ENCODE peak calls at places on chromosomes 11 and 22, in six cellular contexts. One of them, this sample, is unnamed.

GRCh38 chr11:17609536-17610401 is 62.7 kb downstream of the OTOG start:
- DNase-seq in GM13977: no peak
- DNase-seq in glutamatergic neuron: no peak
- DNase-seq in IMR-90: no peak
- DNase-seq in nephron progenitor cell: no peak
- DNase-seq in epithelial cell of esophagus: no peak
- DNase-seq in this sample: no peak

GRCh38 chr11:132035736-132036135 is 665.3 kb downstream of the NTM start:
- DNase-seq in epithelial cell of esophagus: no peak
- DNase-seq in glutamatergic neuron: no peak
- DNase-seq in GM13977: no peak
- DNase-seq in nephron progenitor cell: no peak
- DNase-seq in IMR-90: no peak
- DNase-seq in this sample: no peak

GRCh38 chr22:37032535-37033460 is 13.3 kb downstream of the MPST start:
- DNase-seq in nephron progenitor cell: no peak
- DNase-seq in epithelial cell of esophagus: peak; percentile 96
- DNase-seq in GM13977: no peak
- DNase-seq in glutamatergic neuron: no peak
- DNase-seq in IMR-90: peak; percentile 37
- DNase-seq in this sample: peak; percentile 96

GRCh38 chr11:69374110-69374981 is 80.4 kb downstream of the MYEOV start:
- DNase-seq in IMR-90: no peak
- DNase-seq in epithelial cell of esophagus: no peak
- DNase-seq in GM13977: no peak
- DNase-seq in nephron progenitor cell: no peak
- DNase-seq in glutamatergic neuron: peak; percentile 49
- DNase-seq in this sample: no peak

GRCh38 chr22:21640810-21641209 is 1.3 kb upstream of the SDF2L1 start:
- DNase-seq in IMR-90: no peak
- DNase-seq in nephron progenitor cell: no peak
- DNase-seq in glutamatergic neuron: no peak
- DNase-seq in GM13977: peak; percentile 19
- DNase-seq in epithelial cell of esophagus: no peak
- DNase-seq in this sample: no peak

GRCh38 chr22:36211237-36211881 is 9.8 kb upstream of the APOL4 start:
- DNase-seq in GM13977: no peak
- DNase-seq in glutamatergic neuron: no peak
- DNase-seq in epithelial cell of esophagus: no peak
- DNase-seq in IMR-90: peak; percentile 56
- DNase-seq in nephron progenitor cell: no peak
- DNase-seq in this sample: no peak

GRCh38 chr11:119624102-119624615 is 104.8 kb downstream of the NECTIN1 start:
- DNase-seq in IMR-90: no peak
- DNase-seq in GM13977: peak; percentile 67
- DNase-seq in nephron progenitor cell: peak; percentile 21
- DNase-seq in glutamatergic neuron: peak; percentile 40
- DNase-seq in epithelial cell of esophagus: no peak
- DNase-seq in this sample: no peak

GRCh38 chr22:20752873-20753272 is 21.0 kb upstream of the SERPIND1 start:
- DNase-seq in nephron progenitor cell: no peak
- DNase-seq in epithelial cell of esophagus: no peak
- DNase-seq in glutamatergic neuron: no peak
- DNase-seq in IMR-90: no peak
- DNase-seq in GM13977: no peak
- DNase-seq in this sample: no peak

GRCh38 chr11:2744166-2744565 is 44.4 kb upstream of the KCNQ1OT1 start:
- DNase-seq in epithelial cell of esophagus: no peak
- DNase-seq in glutamatergic neuron: peak; percentile 11
- DNase-seq in GM13977: no peak
- DNase-seq in nephron progenitor cell: no peak
- DNase-seq in IMR-90: no peak
- DNase-seq in this sample: no peak

GRCh38 chr22:19446603-19447387 is 716 bp downstream of the C22orf39 start:
- DNase-seq in glutamatergic neuron: no peak
- DNase-seq in IMR-90: no peak
- DNase-seq in nephron progenitor cell: no peak
- DNase-seq in GM13977: no peak
- DNase-seq in epithelial cell of esophagus: no peak
- DNase-seq in this sample: no peak

GRCh38 chr11:122344281-122344680 is 228.3 kb upstream of the BLID start:
- DNase-seq in nephron progenitor cell: no peak
- DNase-seq in epithelial cell of esophagus: peak; percentile 44
- DNase-seq in GM13977: no peak
- DNase-seq in glutamatergic neuron: no peak
- DNase-seq in IMR-90: peak; percentile 94
- DNase-seq in this sample: peak; percentile 42

GRCh38 chr11:14422052-14422813 is 63.2 kb upstream of the RRAS2 start:
- DNase-seq in IMR-90: peak; percentile 100
- DNase-seq in GM13977: no peak
- DNase-seq in glutamatergic neuron: peak; percentile 89
- DNase-seq in nephron progenitor cell: peak; percentile 59
- DNase-seq in epithelial cell of esophagus: peak; percentile 98
- DNase-seq in this sample: peak; percentile 91

GRCh38 chr11:14317659-14318325 is 41.2 kb downstream of the RRAS2 start:
- DNase-seq in GM13977: no peak
- DNase-seq in glutamatergic neuron: no peak
- DNase-seq in nephron progenitor cell: no peak
- DNase-seq in IMR-90: no peak
- DNase-seq in epithelial cell of esophagus: peak; percentile 46
- DNase-seq in this sample: no peak

GRCh38 chr11:11148104-11148509 is 204.9 kb downstream of the CSNK2A3 start:
- DNase-seq in glutamatergic neuron: no peak
- DNase-seq in epithelial cell of esophagus: peak; percentile 62
- DNase-seq in IMR-90: peak; percentile 74
- DNase-seq in nephron progenitor cell: peak; percentile 33
- DNase-seq in GM13977: no peak
- DNase-seq in this sample: peak; percentile 50

GRCh38 chr22:43985532-43985931 is 30.3 kb downstream of the SAMM50 start:
- DNase-seq in epithelial cell of esophagus: no peak
- DNase-seq in IMR-90: no peak
- DNase-seq in glutamatergic neuron: no peak
- DNase-seq in nephron progenitor cell: no peak
- DNase-seq in GM13977: no peak
- DNase-seq in this sample: no peak

GRCh38 chr11:125263268-125263790 is 98.8 kb downstream of the PKNOX2 start:
- DNase-seq in IMR-90: peak; percentile 100
- DNase-seq in glutamatergic neuron: peak; percentile 78
- DNase-seq in epithelial cell of esophagus: no peak
- DNase-seq in GM13977: no peak
- DNase-seq in nephron progenitor cell: peak; percentile 82
- DNase-seq in this sample: no peak

GRCh38 chr22:49735411-49736311 is 92.0 kb downstream of the BRD1 start:
- DNase-seq in glutamatergic neuron: no peak
- DNase-seq in IMR-90: no peak
- DNase-seq in nephron progenitor cell: peak; percentile 90
- DNase-seq in epithelial cell of esophagus: no peak
- DNase-seq in GM13977: peak; percentile 33
- DNase-seq in this sample: no peak

GRCh38 chr11:63719987-63720386 is 38.7 kb downstream of the RTN3 start:
- DNase-seq in glutamatergic neuron: no peak
- DNase-seq in nephron progenitor cell: no peak
- DNase-seq in epithelial cell of esophagus: no peak
- DNase-seq in IMR-90: peak; percentile 63
- DNase-seq in GM13977: no peak
- DNase-seq in this sample: no peak

GRCh38 chr22:44516841-44517240 is 18.8 kb upstream of the RTL6 start:
- DNase-seq in GM13977: no peak
- DNase-seq in glutamatergic neuron: no peak
- DNase-seq in epithelial cell of esophagus: no peak
- DNase-seq in nephron progenitor cell: no peak
- DNase-seq in IMR-90: no peak
- DNase-seq in this sample: no peak

GRCh38 chr11:119722281-119722794 is 6.7 kb downstream of the NECTIN1 start:
- DNase-seq in glutamatergic neuron: no peak
- DNase-seq in IMR-90: no peak
- DNase-seq in nephron progenitor cell: no peak
- DNase-seq in epithelial cell of esophagus: no peak
- DNase-seq in GM13977: no peak
- DNase-seq in this sample: no peak

GRCh38 chr22:50123119-50123518 is 33.3 kb downstream of the MOV10L1 start:
- DNase-seq in GM13977: no peak
- DNase-seq in glutamatergic neuron: no peak
- DNase-seq in IMR-90: no peak
- DNase-seq in nephron progenitor cell: no peak
- DNase-seq in epithelial cell of esophagus: no peak
- DNase-seq in this sample: no peak

GRCh38 chr22:20436309-20437252 is 1.0 kb downstream of the SCARF2 start:
- DNase-seq in nephron progenitor cell: peak; percentile 85
- DNase-seq in IMR-90: peak; percentile 30
- DNase-seq in epithelial cell of esophagus: no peak
- DNase-seq in glutamatergic neuron: peak; percentile 57
- DNase-seq in GM13977: peak; percentile 54
- DNase-seq in this sample: no peak

GRCh38 chr11:8914661-8915018 is 3.7 kb downstream of the AKIP1 start:
- DNase-seq in epithelial cell of esophagus: no peak
- DNase-seq in IMR-90: no peak
- DNase-seq in glutamatergic neuron: no peak
- DNase-seq in GM13977: no peak
- DNase-seq in nephron progenitor cell: no peak
- DNase-seq in this sample: no peak
- TF ChIP-seq CTCF in epithelial cell of esophagus: no peak
- TF ChIP-seq CTCF in IMR-90: no peak
- TF ChIP-seq CTCF in glutamatergic neuron: no peak
- TF ChIP-seq CTCF in GM13977: no peak
- TF ChIP-seq CTCF in nephron progenitor cell: no peak
- TF ChIP-seq CTCF in this sample: no peak

GRCh38 chr22:38766076-38766777 is 10.4 kb upstream of the SUN2 start:
- DNase-seq in GM13977: no peak
- DNase-seq in epithelial cell of esophagus: peak; percentile 86
- DNase-seq in nephron progenitor cell: peak; percentile 77
- DNase-seq in IMR-90: peak; percentile 64
- DNase-seq in glutamatergic neuron: peak; percentile 82
- DNase-seq in this sample: peak; percentile 89
- TF ChIP-seq CTCF in GM13977: peak; percentile 79
- TF ChIP-seq CTCF in epithelial cell of esophagus: peak; percentile 90
- TF ChIP-seq CTCF in nephron progenitor cell: peak; percentile 76
- TF ChIP-seq CTCF in IMR-90: peak; percentile 66
- TF ChIP-seq CTCF in glutamatergic neuron: peak; percentile 67
- TF ChIP-seq CTCF in this sample: peak; percentile 91

DNA sequence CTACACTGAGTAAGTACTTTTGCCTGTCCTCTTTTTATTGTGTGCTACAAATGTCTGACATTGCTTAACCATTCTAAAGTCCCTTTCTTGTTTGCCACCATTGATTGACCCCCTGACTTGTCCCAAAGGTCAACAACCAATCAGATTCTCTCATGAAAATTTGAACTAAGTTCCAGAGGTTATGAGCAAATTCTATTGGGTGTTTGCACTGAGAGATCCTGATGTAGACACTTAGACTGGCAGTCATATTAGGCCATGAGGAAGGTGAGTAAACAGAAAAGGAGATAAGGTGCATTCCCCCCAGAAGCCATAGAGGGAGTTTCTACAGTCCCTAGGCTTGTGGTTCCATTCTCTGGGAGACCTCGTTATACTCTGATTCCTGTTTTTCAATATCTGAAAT is 101.3 kb upstream of the E2F8 start:
- DNase-seq in IMR-90: no peak
- DNase-seq in glutamatergic neuron: no peak
- DNase-seq in nephron progenitor cell: no peak
- DNase-seq in epithelial cell of esophagus: no peak
- DNase-seq in GM13977: no peak
- DNase-seq in this sample: no peak
- TF ChIP-seq CTCF in IMR-90: no peak
- TF ChIP-seq CTCF in glutamatergic neuron: no peak
- TF ChIP-seq CTCF in nephron progenitor cell: no peak
- TF ChIP-seq CTCF in epithelial cell of esophagus: no peak
- TF ChIP-seq CTCF in GM13977: no peak
- TF ChIP-seq CTCF in this sample: no peak

DNA sequence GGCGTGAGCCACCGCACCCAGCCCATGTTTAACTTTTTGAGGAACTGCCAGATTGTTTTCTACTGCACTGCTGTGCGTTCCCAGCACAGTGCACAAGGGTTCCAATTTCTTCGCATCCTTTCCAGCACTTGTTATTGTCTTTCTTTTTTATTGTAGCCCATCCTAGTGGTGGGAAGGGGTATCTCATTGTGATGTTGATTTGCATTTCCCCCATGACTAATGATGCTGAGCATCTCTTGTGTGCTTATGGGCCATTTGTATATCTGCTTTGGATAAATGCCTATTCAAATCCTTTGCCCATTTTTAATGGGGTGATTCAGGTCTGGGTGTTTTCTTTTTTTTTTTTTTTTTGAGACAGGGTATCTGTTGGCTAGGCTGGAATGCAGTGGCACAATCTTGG is 36.6 kb upstream of the SYT7 start:
- DNase-seq in IMR-90: peak; percentile 29
- DNase-seq in epithelial cell of esophagus: no peak
- DNase-seq in GM13977: no peak
- DNase-seq in nephron progenitor cell: no peak
- DNase-seq in glutamatergic neuron: no peak
- DNase-seq in this sample: no peak
- TF ChIP-seq CTCF in IMR-90: peak; percentile 8
- TF ChIP-seq CTCF in epithelial cell of esophagus: no peak
- TF ChIP-seq CTCF in GM13977: no peak
- TF ChIP-seq CTCF in nephron progenitor cell: no peak
- TF ChIP-seq CTCF in glutamatergic neuron: peak; percentile 45
- TF ChIP-seq CTCF in this sample: no peak

GRCh38 chr11:45100338-45100737 is 46.1 kb upstream of the PRDM11 start:
- DNase-seq in GM13977: no peak
- DNase-seq in glutamatergic neuron: peak; percentile 40
- DNase-seq in IMR-90: peak; percentile 46
- DNase-seq in nephron progenitor cell: no peak
- DNase-seq in epithelial cell of esophagus: peak; percentile 16
- DNase-seq in this sample: peak; percentile 38

GRCh38 chr11:45096636-45097035 is 49.8 kb upstream of the PRDM11 start:
- DNase-seq in GM13977: no peak
- DNase-seq in glutamatergic neuron: no peak
- DNase-seq in IMR-90: no peak
- DNase-seq in epithelial cell of esophagus: no peak
- DNase-seq in nephron progenitor cell: no peak
- DNase-seq in this sample: no peak

GRCh38 chr11:45095691-45096010 is 50.8 kb upstream of the PRDM11 start:
- DNase-seq in epithelial cell of esophagus: no peak
- DNase-seq in glutamatergic neuron: no peak
- DNase-seq in GM13977: no peak
- DNase-seq in nephron progenitor cell: no peak
- DNase-seq in IMR-90: no peak
- DNase-seq in this sample: no peak

GRCh38 chr11:45098929-45099328 is 47.5 kb upstream of the PRDM11 start:
- DNase-seq in epithelial cell of esophagus: no peak
- DNase-seq in IMR-90: no peak
- DNase-seq in GM13977: no peak
- DNase-seq in nephron progenitor cell: no peak
- DNase-seq in glutamatergic neuron: no peak
- DNase-seq in this sample: no peak

GRCh38 chr11:45097721-45098493 is 48.5 kb upstream of the PRDM11 start:
- DNase-seq in glutamatergic neuron: no peak
- DNase-seq in nephron progenitor cell: peak; percentile 96
- DNase-seq in GM13977: no peak
- DNase-seq in IMR-90: peak; percentile 56
- DNase-seq in epithelial cell of esophagus: peak; percentile 67
- DNase-seq in this sample: peak; percentile 80
- TF ChIP-seq CTCF in glutamatergic neuron: no peak
- TF ChIP-seq CTCF in nephron progenitor cell: no peak
- TF ChIP-seq CTCF in GM13977: no peak
- TF ChIP-seq CTCF in IMR-90: no peak
- TF ChIP-seq CTCF in epithelial cell of esophagus: no peak
- TF ChIP-seq CTCF in this sample: no peak

GRCh38 chr11:75223954-75224643 is 16.5 kb upstream of the TPBGL start:
- DNase-seq in GM13977: no peak
- DNase-seq in nephron progenitor cell: no peak
- DNase-seq in epithelial cell of esophagus: peak; percentile 3
- DNase-seq in IMR-90: no peak
- DNase-seq in glutamatergic neuron: no peak
- DNase-seq in this sample: no peak
- TF ChIP-seq CTCF in GM13977: no peak
- TF ChIP-seq CTCF in nephron progenitor cell: no peak
- TF ChIP-seq CTCF in epithelial cell of esophagus: peak; percentile 12
- TF ChIP-seq CTCF in IMR-90: no peak
- TF ChIP-seq CTCF in glutamatergic neuron: no peak
- TF ChIP-seq CTCF in this sample: no peak

GRCh38 chr11:61728066-61728939 is 24.1 kb upstream of the MYRF start:
- DNase-seq in IMR-90: no peak
- DNase-seq in GM13977: peak; percentile 60
- DNase-seq in nephron progenitor cell: peak; percentile 26
- DNase-seq in epithelial cell of esophagus: no peak
- DNase-seq in glutamatergic neuron: no peak
- DNase-seq in this sample: no peak
- TF ChIP-seq CTCF in IMR-90: peak; percentile 3
- TF ChIP-seq CTCF in GM13977: peak; percentile 17
- TF ChIP-seq CTCF in nephron progenitor cell: no peak
- TF ChIP-seq CTCF in epithelial cell of esophagus: no peak
- TF ChIP-seq CTCF in glutamatergic neuron: no peak
- TF ChIP-seq CTCF in this sample: no peak

This sample was measured in MCF 10A.